ENCODE peak calls at places on chromosomes 2 and 18, in six cellular contexts. One of them, this sample, is unnamed. For H3K36me3 and H3K9me3, the result is how much of the 10 kb centered on the place peaks cover.

GRCh38 chr2:10297950-10298349 is 4.8 kb upstream of the HPCAL1 start:
- DNase-seq in RWPE2: no peak
- DNase-seq in aorta: peak
- DNase-seq in fibroblast of lung: peak
- DNase-seq in IMR-90: peak
- DNase-seq in psoas muscle: peak
- DNase-seq in this sample: peak

GRCh38 chr2:190896477-190896876 is 15.9 kb downstream of the GLS start:
- DNase-seq in RWPE2: no peak
- DNase-seq in aorta: no peak
- DNase-seq in fibroblast of lung: peak
- DNase-seq in IMR-90: no peak
- DNase-seq in psoas muscle: no peak
- DNase-seq in this sample: no peak

GRCh38 chr2:99864561-99865216 is 277.7 kb downstream of the AFF3 start:
- DNase-seq in RWPE2: no peak
- DNase-seq in aorta: peak
- DNase-seq in fibroblast of lung: peak
- DNase-seq in IMR-90: peak
- DNase-seq in psoas muscle: peak
- DNase-seq in this sample: peak

GRCh38 chr2:240348522-240348921 is 86.9 kb upstream of the GPC1 start:
- DNase-seq in RWPE2: peak
- DNase-seq in aorta: no peak
- DNase-seq in fibroblast of lung: peak
- DNase-seq in IMR-90: peak
- DNase-seq in psoas muscle: peak
- DNase-seq in this sample: no peak

GRCh38 chr2:102376052-102376591 is 20.5 kb downstream of the IL18R1 start:
- DNase-seq in RWPE2: no peak
- DNase-seq in aorta: no peak
- DNase-seq in fibroblast of lung: peak
- DNase-seq in IMR-90: peak
- DNase-seq in psoas muscle: no peak
- DNase-seq in this sample: no peak

GRCh38 chr2:159706385-159706980 is 5.8 kb upstream of the MARCHF7 start:
- DNase-seq in RWPE2: no peak
- DNase-seq in aorta: no peak
- DNase-seq in fibroblast of lung: peak
- DNase-seq in IMR-90: no peak
- DNase-seq in psoas muscle: no peak
- DNase-seq in this sample: no peak

GRCh38 chr2:15769235-15769634 is 171.1 kb upstream of the MYCN start:
- DNase-seq in RWPE2: no peak
- DNase-seq in aorta: no peak
- DNase-seq in fibroblast of lung: no peak
- DNase-seq in IMR-90: no peak
- DNase-seq in psoas muscle: no peak
- DNase-seq in this sample: no peak

GRCh38 chr2:72092099-72092498 is 55.6 kb downstream of the CYP26B1 start:
- DNase-seq in RWPE2: no peak
- DNase-seq in aorta: no peak
- DNase-seq in fibroblast of lung: no peak
- DNase-seq in IMR-90: no peak
- DNase-seq in psoas muscle: no peak
- DNase-seq in this sample: no peak

GRCh38 chr2:230016844-230017243 is 51.9 kb downstream of the SLC16A14 start:
- DNase-seq in RWPE2: no peak
- DNase-seq in aorta: no peak
- DNase-seq in fibroblast of lung: no peak
- DNase-seq in IMR-90: no peak
- DNase-seq in psoas muscle: no peak
- DNase-seq in this sample: no peak

GRCh38 chr2:169694894-169695260 is 608 bp downstream of the PHOSPHO2 start:
- DNase-seq in RWPE2: no peak
- DNase-seq in aorta: no peak
- DNase-seq in fibroblast of lung: no peak
- DNase-seq in IMR-90: no peak
- DNase-seq in psoas muscle: no peak
- DNase-seq in this sample: no peak

GRCh38 chr2:174603280-174603679 is 5.7 kb upstream of the WIPF1 start:
- DNase-seq in RWPE2: no peak
- DNase-seq in aorta: peak
- DNase-seq in fibroblast of lung: peak
- DNase-seq in IMR-90: peak
- DNase-seq in psoas muscle: peak
- DNase-seq in this sample: peak

GRCh38 chr2:128178650-128179460 is 87.9 kb downstream of the UGGT1 start:
- DNase-seq in RWPE2: no peak
- DNase-seq in aorta: peak
- DNase-seq in fibroblast of lung: peak
- DNase-seq in IMR-90: peak
- DNase-seq in psoas muscle: peak
- DNase-seq in this sample: peak

GRCh38 chr2:149087751-149088150 is 49.3 kb downstream of the LYPD6B start:
- DNase-seq in RWPE2: no peak
- DNase-seq in aorta: no peak
- DNase-seq in fibroblast of lung: no peak
- DNase-seq in IMR-90: no peak
- DNase-seq in psoas muscle: no peak
- DNase-seq in this sample: no peak

GRCh38 chr18:653512-653911 is 3.9 kb upstream of the TYMS start:
- DNase-seq in RWPE2: no peak
- DNase-seq in aorta: no peak
- DNase-seq in fibroblast of lung: no peak
- DNase-seq in IMR-90: no peak
- DNase-seq in psoas muscle: no peak
- DNase-seq in this sample: no peak

GRCh38 chr2:73827018-73827417 is 1.7 kb upstream of the STAMBP start:
- DNase-seq in RWPE2: no peak
- DNase-seq in aorta: no peak
- DNase-seq in fibroblast of lung: peak
- DNase-seq in IMR-90: peak
- DNase-seq in psoas muscle: no peak
- DNase-seq in this sample: no peak

GRCh38 chr18:34364699-34365098 is 140.0 kb upstream of the NOL4 start:
- DNase-seq in RWPE2: no peak
- DNase-seq in aorta: no peak
- DNase-seq in fibroblast of lung: no peak
- DNase-seq in IMR-90: no peak
- DNase-seq in psoas muscle: no peak
- DNase-seq in this sample: no peak

GRCh38 chr18:6901283-6901926 is 171.9 kb downstream of the ARHGAP28 start:
- DNase-seq in RWPE2: no peak
- DNase-seq in aorta: no peak
- DNase-seq in fibroblast of lung: no peak
- DNase-seq in IMR-90: no peak
- DNase-seq in psoas muscle: no peak
- DNase-seq in this sample: no peak

GRCh38 chr18:37261246-37261927 is 304.2 kb downstream of the CELF4 start:
- DNase-seq in RWPE2: peak
- DNase-seq in aorta: no peak
- DNase-seq in fibroblast of lung: no peak
- DNase-seq in IMR-90: no peak
- DNase-seq in psoas muscle: no peak
- DNase-seq in this sample: no peak

GRCh38 chr2:105790467-105791118 is 45.9 kb downstream of the NCK2 start:
- DNase-seq in RWPE2: peak
- DNase-seq in aorta: no peak
- DNase-seq in fibroblast of lung: no peak
- DNase-seq in IMR-90: no peak
- DNase-seq in psoas muscle: peak
- DNase-seq in this sample: no peak

GRCh38 chr2:215275819-215276218 is 36.0 kb upstream of the ATIC start:
- DNase-seq in RWPE2: no peak
- DNase-seq in aorta: no peak
- DNase-seq in fibroblast of lung: no peak
- DNase-seq in IMR-90: no peak
- DNase-seq in psoas muscle: no peak
- DNase-seq in this sample: no peak

GRCh38 chr2:215847718-215848117 is 165.6 kb downstream of the MREG start:
- DNase-seq in RWPE2: no peak
- DNase-seq in aorta: no peak
- DNase-seq in fibroblast of lung: no peak
- DNase-seq in IMR-90: peak
- DNase-seq in psoas muscle: no peak
- DNase-seq in this sample: no peak

GRCh38 chr2:150484006-150484405 is 3.5 kb downstream of the RND3 start:
- DNase-seq in RWPE2: no peak
- DNase-seq in aorta: no peak
- DNase-seq in fibroblast of lung: no peak
- DNase-seq in IMR-90: no peak
- DNase-seq in psoas muscle: no peak
- DNase-seq in this sample: no peak

GRCh38 chr2:204315236-204315662 is 230.0 kb upstream of the PARD3B start:
- DNase-seq in RWPE2: no peak
- DNase-seq in aorta: no peak
- DNase-seq in fibroblast of lung: peak
- DNase-seq in IMR-90: peak
- DNase-seq in psoas muscle: no peak
- DNase-seq in this sample: peak

GRCh38 chr18:10533111-10533510 is 7.3 kb downstream of the NAPG start:
- DNase-seq in RWPE2: no peak
- DNase-seq in aorta: no peak
- DNase-seq in fibroblast of lung: no peak
- DNase-seq in IMR-90: no peak
- DNase-seq in psoas muscle: no peak
- DNase-seq in this sample: no peak

GRCh38 chr18:76139844-76140243 is 355.2 kb downstream of the ZNF516 start:
- DNase-seq in RWPE2: no peak
- DNase-seq in aorta: no peak
- DNase-seq in fibroblast of lung: no peak
- DNase-seq in IMR-90: no peak
- DNase-seq in psoas muscle: no peak
- DNase-seq in this sample: no peak

GRCh38 chr18:8890957-8891464 is 185.7 kb downstream of the MTCL1 start:
- DNase-seq in RWPE2: peak
- DNase-seq in aorta: no peak
- DNase-seq in fibroblast of lung: peak
- DNase-seq in IMR-90: peak
- DNase-seq in psoas muscle: no peak
- DNase-seq in this sample: peak

GRCh38 chr18:41396211-41396610 is 558.8 kb upstream of the PIK3C3 start:
- DNase-seq in RWPE2: no peak
- DNase-seq in aorta: no peak
- DNase-seq in fibroblast of lung: no peak
- DNase-seq in IMR-90: no peak
- DNase-seq in psoas muscle: no peak
- DNase-seq in this sample: no peak

GRCh38 chr2:9311488-9311887 is 104.9 kb downstream of the ASAP2 start:
- DNase-seq in RWPE2: no peak
- DNase-seq in aorta: peak
- DNase-seq in fibroblast of lung: peak
- DNase-seq in IMR-90: peak
- DNase-seq in psoas muscle: peak
- DNase-seq in this sample: peak

GRCh38 chr2:38215993-38216392 is 140.0 kb upstream of the CYP1B1 start:
- DNase-seq in RWPE2: no peak
- DNase-seq in aorta: no peak
- DNase-seq in fibroblast of lung: peak
- DNase-seq in IMR-90: no peak
- DNase-seq in psoas muscle: no peak
- DNase-seq in this sample: no peak

GRCh38 chr2:28366496-28367282 is 26.0 kb upstream of the FOSL2 start:
- DNase-seq in RWPE2: no peak
- DNase-seq in aorta: peak
- DNase-seq in fibroblast of lung: peak
- DNase-seq in IMR-90: no peak
- DNase-seq in psoas muscle: peak
- DNase-seq in this sample: no peak

GRCh38 chr2:33322099-33322498 is 154.3 kb upstream of the RASGRP3 start:
- DNase-seq in RWPE2: no peak
- DNase-seq in aorta: peak
- DNase-seq in fibroblast of lung: peak
- DNase-seq in IMR-90: peak
- DNase-seq in psoas muscle: no peak
- DNase-seq in this sample: peak

GRCh38 chr2:97931851-97932211 is 63.9 kb downstream of the TMEM131 start:
- DNase-seq in RWPE2: no peak
- DNase-seq in aorta: no peak
- DNase-seq in fibroblast of lung: no peak
- DNase-seq in IMR-90: no peak
- DNase-seq in psoas muscle: no peak
- DNase-seq in this sample: no peak
- H3K36me3 ChIP-seq in RWPE2: under half
- H3K36me3 ChIP-seq in aorta: under half
- H3K36me3 ChIP-seq in fibroblast of lung: under half
- H3K36me3 ChIP-seq in IMR-90: under half
- H3K36me3 ChIP-seq in psoas muscle: under half
- H3K36me3 ChIP-seq in this sample: under half

GRCh38 chr18:55695091-55695490 is 107.1 kb upstream of the TCF4 start:
- DNase-seq in RWPE2: no peak
- DNase-seq in aorta: no peak
- DNase-seq in fibroblast of lung: peak
- DNase-seq in IMR-90: no peak
- DNase-seq in psoas muscle: no peak
- DNase-seq in this sample: no peak

GRCh38 chr18:55699233-55699765 is 111.3 kb upstream of the TCF4 start:
- DNase-seq in RWPE2: no peak
- DNase-seq in aorta: no peak
- DNase-seq in fibroblast of lung: no peak
- DNase-seq in IMR-90: no peak
- DNase-seq in psoas muscle: no peak
- DNase-seq in this sample: no peak

GRCh38 chr18:55694291-55694690 is 106.3 kb upstream of the TCF4 start:
- DNase-seq in RWPE2: no peak
- DNase-seq in aorta: no peak
- DNase-seq in fibroblast of lung: peak
- DNase-seq in IMR-90: peak
- DNase-seq in psoas muscle: no peak
- DNase-seq in this sample: no peak
- H3K9me3 ChIP-seq in RWPE2: under half
- H3K9me3 ChIP-seq in aorta: under half
- H3K9me3 ChIP-seq in fibroblast of lung: under half
- H3K9me3 ChIP-seq in IMR-90: under half
- H3K9me3 ChIP-seq in psoas muscle: under half
- H3K9me3 ChIP-seq in this sample: under half

DNA sequence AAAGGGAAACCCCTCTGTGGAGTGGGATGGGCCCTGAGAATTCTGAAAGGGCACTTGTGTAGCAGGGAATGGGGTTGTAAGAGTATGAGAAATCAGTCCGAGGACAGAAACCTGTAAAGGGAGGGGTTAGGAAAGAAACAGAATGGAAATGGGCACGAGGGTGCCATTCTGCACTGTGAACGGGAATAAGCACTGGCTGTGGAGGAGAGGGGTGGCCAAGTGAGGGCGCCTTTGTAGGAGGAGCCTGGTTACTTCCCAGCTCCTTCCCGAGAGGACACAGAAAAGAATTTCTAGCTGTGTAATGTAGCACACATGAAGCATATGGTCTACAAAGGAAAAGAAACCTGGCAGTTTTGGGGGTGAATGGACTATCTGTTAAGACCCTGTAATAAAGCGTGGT is 53.4 kb downstream of the POLR1A start:
- DNase-seq in RWPE2: no peak
- DNase-seq in aorta: no peak
- DNase-seq in fibroblast of lung: no peak
- DNase-seq in IMR-90: no peak
- DNase-seq in psoas muscle: no peak
- DNase-seq in this sample: no peak
- H3K36me3 ChIP-seq in RWPE2: half or more
- H3K36me3 ChIP-seq in aorta: under half
- H3K36me3 ChIP-seq in fibroblast of lung: under half
- H3K36me3 ChIP-seq in IMR-90: under half
- H3K36me3 ChIP-seq in psoas muscle: half or more
- H3K36me3 ChIP-seq in this sample: half or more

GRCh38 chr2:194385376-194385775 is 1271.7 kb upstream of the SLC39A10 start:
- DNase-seq in RWPE2: no peak
- DNase-seq in aorta: no peak
- DNase-seq in fibroblast of lung: no peak
- DNase-seq in IMR-90: no peak
- DNase-seq in psoas muscle: no peak
- DNase-seq in this sample: no peak
- H3K9me3 ChIP-seq in RWPE2: under half
- H3K9me3 ChIP-seq in aorta: under half
- H3K9me3 ChIP-seq in fibroblast of lung: under half
- H3K9me3 ChIP-seq in IMR-90: under half
- H3K9me3 ChIP-seq in psoas muscle: under half
- H3K9me3 ChIP-seq in this sample: under half

This sample was measured in MG63.